ENCODE peak calls at places on chromosomes 16 and 17, in four cellular contexts. V is PC-9; W is lung; F is naive thymus-derived CD4-positive, alpha-beta T cell. I is an unnamed sample.

GRCh38 chr17:83012873-83013778 is 66.3 kb upstream of the METRNL start:
- DNase-seq in V (no peak), F (no peak), W (no peak), I (no peak)

GRCh38 chr17:51636291-51636690 is 375.9 kb downstream of the UTP18 start:
- DNase-seq in V (no peak), F (no peak), W (no peak), I (no peak)

GRCh38 chr16:67481561-67482259 is 753 bp upstream of the ATP6V0D1 start:
- DNase-seq in V (no peak), F (no peak), W (peak; percentile 57), I (peak; percentile 62)

GRCh38 chr16:68235882-68236803 is at the start of gene ESRP2:
- DNase-seq in W (peak; percentile 86), F (peak; percentile 31), V (peak; percentile 78), I (no peak)

GRCh38 chr17:45332989-45333701 is 16.3 kb upstream of the MAP3K14 start:
- DNase-seq in F (no peak), V (no peak), W (no peak), I (no peak)

GRCh38 chr17:43406676-43407645 is 8.2 kb downstream of the ARL4D start:
- DNase-seq in F (no peak), W (no peak), V (no peak), I (no peak)

GRCh38 chr16:35560637-35560984 is 2101.2 kb downstream of the TP53TG3F start:
- DNase-seq in V (no peak), W (no peak), F (no peak), I (no peak)

GRCh38 chr16:1691276-1691675 is 13.2 kb downstream of the JPT2 start:
- DNase-seq in V (peak; percentile 46), W (no peak), F (no peak), I (no peak)

GRCh38 chr16:77399066-77399465 is 35.8 kb downstream of the ADAMTS18 start:
- DNase-seq in W (no peak), F (no peak), V (no peak), I (no peak)

GRCh38 chr17:40827746-40828453 is 5.5 kb upstream of the KRT10 start:
- DNase-seq in W (no peak), F (no peak), V (no peak), I (no peak)

GRCh38 chr16:56910114-56910511 is 21.8 kb upstream of the HERPUD1 start:
- DNase-seq in V (no peak), W (no peak), F (no peak), I (no peak)
- H3K4me1 ChIP-seq in V (peaks cover 3% of the 10 kb centered on the region), W (peaks cover 14% of the 10 kb centered on the region), F (peaks cover 9% of the 10 kb centered on the region), I (peaks cover 40% of the 10 kb centered on the region)

GRCh38 chr16:71359431-71359830 is 908 bp downstream of the CALB2 start:
- DNase-seq in V (peak; percentile 61), W (no peak), F (no peak), I (no peak)
- H3K4me3 ChIP-seq in V (peak overlapping the region; percentile 99), W (no peak overlapping the region), F (no peak overlapping the region), I (no peak overlapping the region)

GRCh38 chr17:78132767-78133178 is 2.2 kb downstream of the TMC8 start:
- DNase-seq in W (no peak), F (no peak), V (no peak), I (no peak)

GRCh38 chr17:78135858-78136500 is 5.4 kb downstream of the TMC8 start:
- DNase-seq in V (no peak), W (no peak), F (no peak), I (no peak)

GRCh38 chr17:78134899-78135385 is 4.4 kb downstream of the TMC8 start:
- DNase-seq in V (no peak), W (no peak), F (no peak), I (no peak)

GRCh38 chr17:78133179-78133951 is 2.8 kb downstream of the TMC8 start:
- DNase-seq in V (no peak), W (no peak), F (no peak), I (no peak)

GRCh38 chr17:78133971-78134898 is 3.7 kb downstream of the TMC8 start:
- DNase-seq in F (peak; percentile 88), W (peak; percentile 59), V (no peak), I (no peak)
- H3K4me1 ChIP-seq in F (peaks cover 66% of the 10 kb centered on the region), W (peaks cover 22% of the 10 kb centered on the region), V (peaks cover 8% of the 10 kb centered on the region), I (peaks cover 16% of the 10 kb centered on the region)

GRCh38 chr16:89921699-89922476 is 1.3 kb upstream of the TUBB3 start:
- DNase-seq in F (no peak), V (peak; percentile 79), W (peak; percentile 73), I (peak; percentile 82)
- H3K4me3 ChIP-seq in F (no peak overlapping the region), V (peak overlapping the region; percentile 72), W (no peak overlapping the region), I (peak overlapping the region; percentile 56)

DNA sequence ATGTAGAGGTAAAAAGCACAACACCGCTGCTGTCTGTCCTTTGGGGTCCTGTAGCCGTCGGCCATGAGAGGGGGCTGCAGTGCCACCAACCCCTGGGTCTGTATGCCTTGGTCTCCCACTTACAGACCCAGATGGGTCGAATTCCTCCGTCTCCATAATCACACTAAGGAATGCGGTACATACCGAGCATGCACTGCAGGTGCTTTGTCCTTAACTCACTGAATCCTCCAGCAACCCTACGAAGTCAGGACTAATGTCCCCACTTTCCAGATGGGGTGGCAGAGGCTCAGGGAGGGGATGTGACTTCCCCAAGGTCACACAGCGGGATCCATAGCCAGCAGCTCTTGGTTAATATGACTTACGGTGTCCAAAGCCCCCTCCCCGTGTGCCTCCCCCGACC is 219.9 kb upstream of the CIBAR2 start:
- DNase-seq in F (no peak), V (no peak), W (no peak), I (no peak)
- H3K4me1 ChIP-seq in F (peaks cover 13% of the 10 kb centered on the region), V (peaks cover 28% of the 10 kb centered on the region), W (peaks cover 5% of the 10 kb centered on the region), I (peaks cover 54% of the 10 kb centered on the region)

DNA sequence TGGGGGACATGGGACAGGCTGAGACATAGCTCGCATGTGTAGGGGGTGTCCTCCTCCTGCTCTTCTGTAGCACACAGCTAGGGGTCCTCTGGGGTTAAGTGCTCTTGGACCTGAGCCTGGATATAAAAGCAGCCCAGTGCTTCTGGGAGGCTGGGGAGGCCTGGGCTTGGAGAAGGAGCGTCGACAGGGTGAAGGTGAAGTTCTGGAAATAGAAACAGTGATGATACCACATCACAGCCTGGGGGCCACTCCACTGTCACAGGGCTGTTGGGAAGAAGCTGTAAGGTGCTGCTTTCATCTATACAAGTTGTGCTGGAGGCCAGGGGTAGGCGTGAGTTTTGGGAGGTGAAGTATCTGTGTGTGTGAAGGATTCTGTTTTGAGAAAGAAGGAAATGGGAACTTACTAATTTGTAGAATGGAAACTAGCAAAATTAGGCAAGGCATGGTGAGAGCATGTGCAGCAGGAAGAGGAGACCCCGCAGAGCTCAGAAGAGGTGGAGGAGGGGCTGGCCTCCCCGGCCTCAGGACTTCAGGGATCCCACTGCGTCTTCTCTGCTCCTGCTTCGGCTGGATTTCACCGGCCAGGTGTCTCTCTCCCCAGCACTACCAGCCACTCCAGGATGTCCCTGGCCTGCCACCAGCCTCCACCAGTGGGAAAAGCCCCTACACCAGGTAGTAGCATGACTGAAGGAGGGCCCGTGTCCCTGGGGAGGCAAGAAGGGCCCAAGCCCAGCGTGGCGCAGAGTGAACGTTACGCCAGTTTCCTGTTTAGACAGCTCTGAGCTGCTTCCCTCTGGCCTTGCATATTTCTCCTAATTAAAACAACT is 19.4 kb downstream of the PLCG2 start:
- DNase-seq in F (no peak), V (no peak), W (no peak), I (no peak)
- H3K4me3 ChIP-seq in F (no peak overlapping the region), V (no peak overlapping the region), W (no peak overlapping the region), I (no peak overlapping the region)